ENCODE peak calls at places on chromosomes 3 and 15, in five cellular contexts. B is RWPE2, V is PC-3, W is upper lobe of right lung, P is foreskin fibroblast. A is an unnamed sample.

GRCh38 chr3:8319935-8320634 is 181.5 kb upstream of the LMCD1 start:
- DNase-seq in P (peak), V (peak), B (no peak), W (no peak), A (peak)

GRCh38 chr3:72100626-72101187 is 315.8 kb upstream of the PROK2 start:
- DNase-seq in P (peak), W (peak), B (no peak), V (peak), A (peak)

GRCh38 chr3:185930393-185931107 is 7.3 kb downstream of the TRA2B start:
- DNase-seq in W (no peak), V (no peak), B (no peak), P (peak), A (no peak)

GRCh38 chr3:188711898-188712256 is 459.9 kb upstream of the TPRG1 start:
- DNase-seq in W (no peak), B (no peak), P (peak), V (no peak), A (no peak)

GRCh38 chr3:138945646-138946553 is 1.0 kb downstream of the FOXL2 start:
- DNase-seq in P (peak), W (no peak), B (no peak), V (no peak), A (peak)

GRCh38 chr15:22227961-22228762 is 147.8 kb downstream of the OR4M2 start:
- DNase-seq in B (peak), P (no peak), W (peak), V (no peak), A (no peak)

GRCh38 chr3:178623666-178624255 is 87.5 kb downstream of the KCNMB2 start:
- DNase-seq in W (no peak), B (no peak), P (no peak), V (peak), A (peak)

GRCh38 chr3:196754215-196754937 is 14.7 kb downstream of the PAK2 start:
- DNase-seq in W (no peak), B (no peak), V (no peak), P (no peak), A (no peak)

GRCh38 chr3:159273608-159274007 is 471.8 kb downstream of the MFSD1 start:
- DNase-seq in B (no peak), V (peak), W (no peak), P (peak), A (peak)

GRCh38 chr15:70196314-70197291 is 98.9 kb upstream of the TLE3 start:
- DNase-seq in B (peak), W (peak), P (no peak), V (peak), A (peak)

GRCh38 chr3:185813691-185814215 is 11.1 kb downstream of the IGF2BP2 start:
- DNase-seq in B (peak), W (no peak), P (peak), V (no peak), A (peak)

GRCh38 chr3:69390771-69391170 is 4.9 kb upstream of the FRMD4B start:
- DNase-seq in W (no peak), V (no peak), P (no peak), B (no peak), A (no peak)

GRCh38 chr15:29089731-29090616 is 179.6 kb downstream of the NSMCE3 start:
- DNase-seq in V (no peak), P (peak), W (no peak), B (no peak), A (no peak)

GRCh38 chr3:34859741-34860140 is 779.6 kb upstream of the ARPP21 start:
- DNase-seq in W (no peak), P (no peak), V (no peak), B (no peak), A (no peak)

GRCh38 chr3:139514741-139515140 is 24.8 kb downstream of the RBP1 start:
- DNase-seq in P (no peak), B (no peak), W (no peak), V (no peak), A (no peak)

GRCh38 chr3:195905970-195906864 is 2.1 kb downstream of the TNK2 start:
- DNase-seq in V (peak), P (peak), W (no peak), B (no peak), A (peak)

GRCh38 chr15:76514292-76514691 is 177.7 kb downstream of the ISL2 start:
- DNase-seq in V (no peak), W (no peak), P (no peak), B (no peak), A (no peak)

GRCh38 chr3:195001961-195002861 is 268.7 kb downstream of the XXYLT1 start:
- DNase-seq in P (peak), V (peak), W (peak), B (peak), A (peak)

GRCh38 chr3:147191795-147192385 is 214.5 kb downstream of the ZIC4 start:
- DNase-seq in V (peak), B (no peak), W (no peak), P (peak), A (peak)

GRCh38 chr3:24149032-24149431 is 203.9 kb downstream of the NR1D2 start:
- DNase-seq in W (no peak), V (peak), P (peak), B (no peak), A (peak)

GRCh38 chr3:13207975-13208705 is 134.9 kb upstream of the IQSEC1 start:
- DNase-seq in V (no peak), P (no peak), B (no peak), W (no peak), A (no peak)

GRCh38 chr15:67083135-67083766 is 17.8 kb downstream of the SMAD3 start:
- DNase-seq in P (peak), V (no peak), B (no peak), W (no peak), A (no peak)

GRCh38 chr15:95793226-95793625 is 537.3 kb upstream of the NR2F2 start:
- DNase-seq in W (no peak), P (peak), B (no peak), V (no peak), A (no peak)

GRCh38 chr3:2099779-2100191 is 1.1 kb downstream of the CNTN4 start:
- DNase-seq in V (no peak), W (no peak), P (no peak), B (no peak), A (no peak)

GRCh38 chr3:123571264-123571972 is 13.4 kb downstream of the HACD2 start:
- DNase-seq in P (peak), V (no peak), W (no peak), B (no peak), A (no peak)

GRCh38 chr15:62068071-62068786 is 1.5 kb downstream of the C2CD4A start:
- DNase-seq in W (peak), B (no peak), V (peak), P (peak), A (peak)
- TF ChIP-seq CTCF in W (peak), B (peak), V (peak), P (peak), A (no peak)

GRCh38 chr15:99702895-99703602 is 30.2 kb downstream of the LYSMD4 start:
- DNase-seq in P (peak), W (no peak), V (no peak), B (no peak), A (peak)

GRCh38 chr15:99706557-99707303 is 26.5 kb downstream of the LYSMD4 start:
- DNase-seq in W (no peak), B (no peak), P (peak), V (no peak), A (no peak)

GRCh38 chr15:99707481-99708270 is 25.6 kb downstream of the LYSMD4 start:
- DNase-seq in P (peak), W (no peak), B (no peak), V (peak), A (peak)

GRCh38 chr15:99704444-99704838 is 28.8 kb downstream of the LYSMD4 start:
- DNase-seq in B (no peak), W (no peak), P (peak), V (peak), A (peak)

GRCh38 chr15:99703603-99704443 is 29.4 kb downstream of the LYSMD4 start:
- DNase-seq in V (peak), W (no peak), B (no peak), P (peak), A (peak)
- H3K4me3 ChIP-seq in V (peak), W (no peak), B (no peak), P (no peak), A (no peak)

DNA sequence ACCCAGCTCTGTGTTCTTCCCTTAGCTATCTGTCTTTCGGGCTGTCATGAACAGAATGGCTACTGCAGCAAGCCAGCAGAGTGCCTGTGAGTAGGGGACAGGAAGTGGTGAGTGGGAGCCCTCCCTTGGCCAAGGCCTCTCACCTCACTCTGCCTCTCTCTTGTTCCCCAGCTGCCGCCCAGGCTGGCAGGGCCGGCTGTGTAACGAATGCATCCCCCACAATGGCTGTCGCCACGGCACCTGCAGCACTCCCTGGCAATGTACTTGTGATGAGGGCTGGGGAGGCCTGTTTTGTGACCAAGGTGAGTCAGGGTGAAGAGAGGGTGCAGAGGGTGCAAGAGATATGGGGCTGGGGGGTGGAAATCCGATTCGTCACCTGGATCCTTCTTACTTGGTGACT is 3.0 kb downstream of the DLL4 start:
- DNase-seq in V (no peak), W (no peak), P (no peak), B (peak), A (no peak)
- TF ChIP-seq CTCF in V (no peak), W (no peak), P (no peak), B (no peak), A (no peak)

GRCh38 chr15:61133361-61133760 is 95.7 kb downstream of the RORA start:
- DNase-seq in V (no peak), P (no peak), W (no peak), B (no peak), A (no peak)

GRCh38 chr15:61128343-61128742 is 100.8 kb downstream of the RORA start:
- DNase-seq in W (no peak), B (no peak), V (no peak), P (no peak), A (no peak)

GRCh38 chr15:61131598-61131954 is 97.5 kb downstream of the RORA start:
- DNase-seq in W (no peak), P (no peak), V (no peak), B (no peak), A (no peak)

GRCh38 chr15:61132211-61132610 is 96.9 kb downstream of the RORA start:
- DNase-seq in P (no peak), V (no peak), B (no peak), W (no peak), A (no peak)

DNA sequence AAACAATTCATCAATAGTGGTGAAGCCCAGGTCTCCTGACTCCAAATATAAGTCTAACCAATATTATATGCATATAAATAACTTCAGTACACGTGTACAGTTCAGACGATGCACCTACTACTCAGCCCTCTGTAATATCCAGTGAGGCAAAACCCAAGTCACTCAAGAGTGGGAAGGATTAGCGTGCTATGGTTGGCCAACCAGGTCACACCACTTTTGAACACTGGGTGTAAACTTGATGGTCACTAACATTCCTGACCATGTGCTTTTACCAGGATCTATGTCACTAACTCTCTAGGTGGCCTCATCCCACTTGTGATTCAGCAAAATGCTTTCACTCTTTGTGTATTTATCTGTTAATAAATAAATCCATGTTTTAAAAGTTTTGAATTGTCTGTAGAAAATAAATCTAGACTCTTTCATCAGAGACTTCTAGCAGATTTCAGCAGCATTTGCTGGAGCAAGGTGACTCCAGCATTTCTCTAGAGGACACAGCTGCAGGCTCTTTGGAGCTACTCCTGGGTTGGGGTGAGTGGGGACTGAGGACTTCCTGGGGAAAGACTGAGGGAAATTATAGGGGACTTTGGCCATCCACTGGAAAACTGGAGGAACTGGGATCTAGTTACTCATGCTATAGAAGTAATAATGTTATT is 98.0 kb downstream of the RORA start:
- DNase-seq in P (no peak), V (no peak), W (no peak), B (no peak), A (no peak)
- H3K4me3 ChIP-seq in P (no peak), V (no peak), W (no peak), B (no peak), A (no peak)

DNA sequence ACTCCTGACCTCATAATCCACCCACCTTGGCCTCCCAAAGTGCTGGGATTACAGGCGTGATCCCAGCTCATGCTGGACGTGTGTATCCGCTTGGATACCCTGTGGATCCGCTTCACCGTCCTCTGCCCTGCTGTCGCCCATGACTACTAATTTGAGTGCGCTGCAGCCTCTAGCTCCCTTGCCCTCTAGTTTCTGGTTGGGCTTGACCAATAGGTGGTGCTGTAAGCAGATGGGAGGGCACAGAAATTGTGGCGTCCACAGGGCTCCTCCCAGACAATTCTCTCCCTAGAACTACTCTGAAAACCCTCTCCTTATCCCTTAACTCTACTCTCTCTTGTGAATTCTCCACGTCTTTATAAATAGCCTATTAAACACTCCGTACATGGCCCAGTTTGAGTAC is 36.2 kb downstream of the ZPLD1 start:
- DNase-seq in W (no peak), P (no peak), V (peak), B (no peak), A (no peak)
- TF ChIP-seq CTCF in W (no peak), P (no peak), V (peak), B (peak), A (no peak)

A was measured in epithelial cell of esophagus.